ENCODE peak calls at places on chromosome 5, in six cellular contexts. One of them, this sample, is unnamed.

GRCh38 chr5:171427318-171428167 is 8.1 kb downstream of the FGF18 start:
- DNase-seq in ovary: no peak
- DNase-seq in sigmoid colon: peak; percentile 59
- DNase-seq in H1: no peak
- DNase-seq in stomach: peak; percentile 25
- DNase-seq in A549: no peak
- DNase-seq in this sample: no peak

GRCh38 chr5:110386782-110387181 is 339.7 kb downstream of the TMEM232 start:
- DNase-seq in ovary: no peak
- DNase-seq in sigmoid colon: no peak
- DNase-seq in H1: no peak
- DNase-seq in stomach: no peak
- DNase-seq in A549: no peak
- DNase-seq in this sample: no peak

GRCh38 chr5:145056805-145057204 is 778.3 kb downstream of the PRELID2 start:
- DNase-seq in ovary: no peak
- DNase-seq in sigmoid colon: no peak
- DNase-seq in H1: no peak
- DNase-seq in stomach: no peak
- DNase-seq in A549: no peak
- DNase-seq in this sample: no peak

GRCh38 chr5:62718368-62718767 is 139.7 kb downstream of the LRRC70 start:
- DNase-seq in ovary: no peak
- DNase-seq in sigmoid colon: no peak
- DNase-seq in H1: peak; percentile 39
- DNase-seq in stomach: no peak
- DNase-seq in A549: peak; percentile 5
- DNase-seq in this sample: no peak

GRCh38 chr5:137215780-137216179 is 283.3 kb downstream of the SPOCK1 start:
- DNase-seq in ovary: no peak
- DNase-seq in sigmoid colon: no peak
- DNase-seq in H1: no peak
- DNase-seq in stomach: no peak
- DNase-seq in A549: no peak
- DNase-seq in this sample: no peak

GRCh38 chr5:172479034-172479783 is 24.9 kb upstream of the SH3PXD2B start:
- DNase-seq in ovary: peak; percentile 89
- DNase-seq in sigmoid colon: peak; percentile 94
- DNase-seq in H1: peak; percentile 75
- DNase-seq in stomach: peak; percentile 83
- DNase-seq in A549: peak; percentile 92
- DNase-seq in this sample: peak; percentile 87

GRCh38 chr5:158759276-158759675 is 340.4 kb downstream of the EBF1 start:
- DNase-seq in ovary: no peak
- DNase-seq in sigmoid colon: no peak
- DNase-seq in H1: no peak
- DNase-seq in stomach: no peak
- DNase-seq in A549: no peak
- DNase-seq in this sample: no peak

GRCh38 chr5:158023266-158023665 is 164.3 kb upstream of the CLINT1 start:
- DNase-seq in ovary: no peak
- DNase-seq in sigmoid colon: no peak
- DNase-seq in H1: no peak
- DNase-seq in stomach: no peak
- DNase-seq in A549: no peak
- DNase-seq in this sample: no peak

GRCh38 chr5:107501965-107502691 is 168.6 kb downstream of the EFNA5 start:
- DNase-seq in ovary: no peak
- DNase-seq in sigmoid colon: no peak
- DNase-seq in H1: no peak
- DNase-seq in stomach: no peak
- DNase-seq in A549: no peak
- DNase-seq in this sample: no peak

GRCh38 chr5:89981871-89982773 is 427.4 kb downstream of the CETN3 start:
- DNase-seq in ovary: no peak
- DNase-seq in sigmoid colon: no peak
- DNase-seq in H1: no peak
- DNase-seq in stomach: no peak
- DNase-seq in A549: no peak
- DNase-seq in this sample: no peak

GRCh38 chr5:96483878-96484277 is 50.8 kb upstream of the PCSK1 start:
- DNase-seq in ovary: no peak
- DNase-seq in sigmoid colon: no peak
- DNase-seq in H1: no peak
- DNase-seq in stomach: no peak
- DNase-seq in A549: peak; percentile 42
- DNase-seq in this sample: no peak

GRCh38 chr5:123538670-123539459 is 26.9 kb downstream of the CSNK1G3 start:
- DNase-seq in ovary: no peak
- DNase-seq in sigmoid colon: no peak
- DNase-seq in H1: no peak
- DNase-seq in stomach: no peak
- DNase-seq in A549: peak; percentile 9
- DNase-seq in this sample: no peak

GRCh38 chr5:96342581-96342980 is 90.5 kb downstream of the PCSK1 start:
- DNase-seq in ovary: no peak
- DNase-seq in sigmoid colon: no peak
- DNase-seq in H1: no peak
- DNase-seq in stomach: no peak
- DNase-seq in A549: no peak
- DNase-seq in this sample: no peak

GRCh38 chr5:126780165-126780827 is 3.4 kb downstream of the LMNB1 start:
- DNase-seq in ovary: peak; percentile 47
- DNase-seq in sigmoid colon: no peak
- DNase-seq in H1: no peak
- DNase-seq in stomach: peak; percentile 38
- DNase-seq in A549: peak; percentile 72
- DNase-seq in this sample: peak; percentile 51

GRCh38 chr5:1404062-1404461 is 41.2 kb downstream of the SLC6A3 start:
- DNase-seq in ovary: no peak
- DNase-seq in sigmoid colon: peak; percentile 19
- DNase-seq in H1: no peak
- DNase-seq in stomach: no peak
- DNase-seq in A549: no peak
- DNase-seq in this sample: no peak

GRCh38 chr5:168165977-168166376 is 125.5 kb upstream of the WWC1 start:
- DNase-seq in ovary: no peak
- DNase-seq in sigmoid colon: no peak
- DNase-seq in H1: no peak
- DNase-seq in stomach: no peak
- DNase-seq in A549: no peak
- DNase-seq in this sample: no peak

GRCh38 chr5:42632501-42632900 is 124.1 kb upstream of the CCDC152 start:
- DNase-seq in ovary: no peak
- DNase-seq in sigmoid colon: no peak
- DNase-seq in H1: no peak
- DNase-seq in stomach: no peak
- DNase-seq in A549: no peak
- DNase-seq in this sample: no peak

GRCh38 chr5:83559141-83559785 is 87.7 kb downstream of the VCAN start:
- DNase-seq in ovary: no peak
- DNase-seq in sigmoid colon: no peak
- DNase-seq in H1: no peak
- DNase-seq in stomach: no peak
- DNase-seq in A549: no peak
- DNase-seq in this sample: no peak

GRCh38 chr5:23208959-23209431 is 298.4 kb upstream of the PRDM9 start:
- DNase-seq in ovary: no peak
- DNase-seq in sigmoid colon: no peak
- DNase-seq in H1: peak; percentile 13
- DNase-seq in stomach: no peak
- DNase-seq in A549: peak; percentile 68
- DNase-seq in this sample: no peak

GRCh38 chr5:368162-369084 is 46.9 kb downstream of the AHRR start:
- DNase-seq in ovary: no peak
- DNase-seq in sigmoid colon: no peak
- DNase-seq in H1: no peak
- DNase-seq in stomach: no peak
- DNase-seq in A549: no peak
- DNase-seq in this sample: peak; percentile 44

GRCh38 chr5:56112526-56113121 is 117.9 kb upstream of the IL6ST start:
- DNase-seq in ovary: peak; percentile 29
- DNase-seq in sigmoid colon: no peak
- DNase-seq in H1: no peak
- DNase-seq in stomach: no peak
- DNase-seq in A549: peak; percentile 88
- DNase-seq in this sample: no peak

GRCh38 chr5:154820383-154820782 is 30.0 kb downstream of the FAXDC2 start:
- DNase-seq in ovary: no peak
- DNase-seq in sigmoid colon: peak; percentile 33
- DNase-seq in H1: no peak
- DNase-seq in stomach: no peak
- DNase-seq in A549: no peak
- DNase-seq in this sample: no peak

GRCh38 chr5:169149317-169149716 is 151.6 kb downstream of the SLIT3 start:
- DNase-seq in ovary: no peak
- DNase-seq in sigmoid colon: no peak
- DNase-seq in H1: no peak
- DNase-seq in stomach: no peak
- DNase-seq in A549: peak; percentile 30
- DNase-seq in this sample: no peak

GRCh38 chr5:35963381-35963843 is 25.0 kb upstream of the CAPSL start:
- DNase-seq in ovary: no peak
- DNase-seq in sigmoid colon: no peak
- DNase-seq in H1: no peak
- DNase-seq in stomach: no peak
- DNase-seq in A549: peak; percentile 11
- DNase-seq in this sample: no peak

GRCh38 chr5:131258733-131259132 is 5.1 kb upstream of the CDC42SE2 start:
- DNase-seq in ovary: no peak
- DNase-seq in sigmoid colon: no peak
- DNase-seq in H1: no peak
- DNase-seq in stomach: no peak
- DNase-seq in A549: no peak
- DNase-seq in this sample: no peak
- H3K27ac ChIP-seq in ovary: no peak overlapping the region
- H3K27ac ChIP-seq in sigmoid colon: no peak overlapping the region
- H3K27ac ChIP-seq in H1: no peak overlapping the region
- H3K27ac ChIP-seq in stomach: peak overlapping the region; percentile 54
- H3K27ac ChIP-seq in A549: no peak overlapping the region
- H3K27ac ChIP-seq in this sample: peak overlapping the region; percentile 65

GRCh38 chr5:143331956-143332355 is 71.5 kb downstream of the NR3C1 start:
- DNase-seq in ovary: no peak
- DNase-seq in sigmoid colon: no peak
- DNase-seq in H1: no peak
- DNase-seq in stomach: no peak
- DNase-seq in A549: no peak
- DNase-seq in this sample: no peak
- TF ChIP-seq EP300 in ovary: no peak
- TF ChIP-seq EP300 in sigmoid colon: no peak
- TF ChIP-seq EP300 in H1: no peak
- TF ChIP-seq EP300 in stomach: no peak
- TF ChIP-seq EP300 in A549: no peak
- TF ChIP-seq EP300 in this sample: no peak

DNA sequence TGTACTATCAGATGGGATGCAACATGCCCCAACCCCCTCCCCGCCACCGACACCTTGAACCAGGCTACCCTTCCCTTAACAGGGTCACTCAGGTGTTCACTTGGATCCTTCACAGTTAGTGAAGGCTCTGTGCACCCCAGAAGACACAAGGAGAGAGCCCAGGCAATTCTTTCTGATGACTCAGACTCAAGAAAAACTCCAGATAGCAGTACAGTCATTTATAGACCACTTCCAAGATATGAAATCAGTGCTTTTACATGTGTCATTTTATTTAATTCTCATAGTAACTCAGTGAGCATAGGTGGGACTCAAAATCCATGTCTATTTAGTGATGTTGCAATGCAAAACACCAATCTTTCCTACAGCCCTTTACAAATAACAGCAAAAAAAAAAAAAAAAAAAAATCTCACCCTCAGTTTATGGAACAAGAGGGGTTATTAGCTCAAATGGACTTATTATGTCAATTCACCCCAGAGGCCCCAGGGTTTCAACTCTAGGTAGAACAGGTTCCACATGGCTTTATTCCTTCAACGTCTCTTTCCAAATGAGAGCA is 71.9 kb downstream of the FOXD1 start:
- DNase-seq in ovary: no peak
- DNase-seq in sigmoid colon: no peak
- DNase-seq in H1: no peak
- DNase-seq in stomach: no peak
- DNase-seq in A549: no peak
- DNase-seq in this sample: no peak
- H3K27ac ChIP-seq in ovary: no peak overlapping the region
- H3K27ac ChIP-seq in sigmoid colon: no peak overlapping the region
- H3K27ac ChIP-seq in H1: no peak overlapping the region
- H3K27ac ChIP-seq in stomach: no peak overlapping the region
- H3K27ac ChIP-seq in A549: no peak overlapping the region
- H3K27ac ChIP-seq in this sample: no peak overlapping the region

GRCh38 chr5:150765019-150765788 is 6.4 kb upstream of the DCTN4 start:
- DNase-seq in ovary: no peak
- DNase-seq in sigmoid colon: no peak
- DNase-seq in H1: no peak
- DNase-seq in stomach: no peak
- DNase-seq in A549: no peak
- DNase-seq in this sample: no peak

GRCh38 chr5:150765789-150766149 is 7.0 kb upstream of the DCTN4 start:
- DNase-seq in ovary: no peak
- DNase-seq in sigmoid colon: no peak
- DNase-seq in H1: no peak
- DNase-seq in stomach: no peak
- DNase-seq in A549: no peak
- DNase-seq in this sample: no peak

GRCh38 chr5:150764530-150764929 is 5.7 kb upstream of the DCTN4 start:
- DNase-seq in ovary: no peak
- DNase-seq in sigmoid colon: no peak
- DNase-seq in H1: no peak
- DNase-seq in stomach: no peak
- DNase-seq in A549: no peak
- DNase-seq in this sample: no peak

GRCh38 chr5:150762216-150762615 is 3.4 kb upstream of the DCTN4 start:
- DNase-seq in ovary: no peak
- DNase-seq in sigmoid colon: no peak
- DNase-seq in H1: no peak
- DNase-seq in stomach: no peak
- DNase-seq in A549: no peak
- DNase-seq in this sample: no peak

DNA sequence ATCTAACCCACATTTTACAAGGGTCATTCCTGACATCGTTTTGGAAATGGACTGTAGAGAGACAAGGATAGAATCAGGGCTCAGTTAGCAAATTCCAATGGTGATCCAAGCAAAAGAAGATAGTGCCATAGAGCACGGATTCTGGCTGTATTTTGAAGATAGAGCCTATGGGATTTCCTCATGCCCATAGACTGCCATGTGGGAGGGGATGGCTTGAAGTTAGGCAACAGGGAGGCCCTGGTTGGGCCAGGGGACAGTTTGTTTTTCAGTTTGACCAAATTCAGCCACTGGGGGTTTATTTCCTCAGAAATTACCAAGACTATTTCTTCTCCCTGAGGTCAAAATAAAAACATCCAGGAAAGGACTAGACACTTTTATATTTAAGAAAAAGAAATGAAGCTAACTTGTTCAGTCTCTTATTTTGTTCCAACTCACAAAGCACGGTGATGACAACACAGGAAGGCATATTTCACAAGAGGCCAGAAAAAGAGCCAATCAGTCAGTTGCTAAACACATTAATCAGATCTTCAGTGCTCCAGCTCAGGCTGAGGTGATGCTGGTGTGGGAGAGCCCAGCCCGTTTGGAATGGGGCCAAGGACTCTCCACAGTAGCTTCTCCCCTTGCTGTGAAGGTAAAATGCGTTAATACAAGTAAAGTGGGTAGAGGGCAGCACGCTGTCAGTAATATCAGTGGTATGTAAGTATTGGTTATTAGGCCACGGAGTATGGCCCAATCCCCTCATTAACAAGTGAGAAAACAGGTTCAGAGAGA is 4.4 kb upstream of the DCTN4 start:
- DNase-seq in ovary: peak; percentile 87
- DNase-seq in sigmoid colon: peak; percentile 89
- DNase-seq in H1: no peak
- DNase-seq in stomach: peak; percentile 47
- DNase-seq in A549: peak; percentile 19
- DNase-seq in this sample: no peak
- TF ChIP-seq EP300 in ovary: no peak
- TF ChIP-seq EP300 in sigmoid colon: no peak
- TF ChIP-seq EP300 in H1: no peak
- TF ChIP-seq EP300 in stomach: no peak
- TF ChIP-seq EP300 in A549: no peak
- TF ChIP-seq EP300 in this sample: no peak

This sample was measured in upper lobe of left lung.